ENCODE peak calls at places on chromosomes 4 and X, in four cellular contexts. One of them, this sample, is unnamed.

GRCh38 chrX:121832446-121832845 is 785.0 kb downstream of the GLUD2 start:
- DNase-seq in Peyer's patch: no peak
- DNase-seq in endothelial cell: no peak
- DNase-seq in fibroblast of the aortic adventitia: peak
- DNase-seq in this sample: no peak

GRCh38 chrX:34638116-34638515 is 19.0 kb downstream of the TMEM47 start:
- DNase-seq in Peyer's patch: no peak
- DNase-seq in endothelial cell: peak
- DNase-seq in fibroblast of the aortic adventitia: peak
- DNase-seq in this sample: peak

GRCh38 chr4:127291316-127291715 is 341.4 kb upstream of the INTU start:
- DNase-seq in Peyer's patch: no peak
- DNase-seq in endothelial cell: no peak
- DNase-seq in fibroblast of the aortic adventitia: peak
- DNase-seq in this sample: no peak

GRCh38 chr4:47837582-47838294 is at the start of gene CORIN:
- DNase-seq in Peyer's patch: no peak
- DNase-seq in endothelial cell: no peak
- DNase-seq in fibroblast of the aortic adventitia: no peak
- DNase-seq in this sample: no peak

GRCh38 chr4:18686338-18687039 is 664.9 kb upstream of the LCORL start:
- DNase-seq in Peyer's patch: no peak
- DNase-seq in endothelial cell: no peak
- DNase-seq in fibroblast of the aortic adventitia: no peak
- DNase-seq in this sample: no peak

GRCh38 chrX:43333543-43333942 is 322.6 kb upstream of the MAOA start:
- DNase-seq in Peyer's patch: no peak
- DNase-seq in endothelial cell: no peak
- DNase-seq in fibroblast of the aortic adventitia: no peak
- DNase-seq in this sample: no peak

GRCh38 chr4:175339100-175339707 is 421.0 kb downstream of the ADAM29 start:
- DNase-seq in Peyer's patch: no peak
- DNase-seq in endothelial cell: no peak
- DNase-seq in fibroblast of the aortic adventitia: peak
- DNase-seq in this sample: no peak

GRCh38 chr4:169341490-169341889 is 70.7 kb upstream of the SH3RF1 start:
- DNase-seq in Peyer's patch: no peak
- DNase-seq in endothelial cell: no peak
- DNase-seq in fibroblast of the aortic adventitia: peak
- DNase-seq in this sample: no peak

GRCh38 chrX:136260801-136261200 is 9.6 kb upstream of the MAP7D3 start:
- DNase-seq in Peyer's patch: no peak
- DNase-seq in endothelial cell: no peak
- DNase-seq in fibroblast of the aortic adventitia: peak
- DNase-seq in this sample: no peak

GRCh38 chrX:136446208-136446607 is 41.5 kb upstream of the BRS3 start:
- DNase-seq in Peyer's patch: no peak
- DNase-seq in endothelial cell: no peak
- DNase-seq in fibroblast of the aortic adventitia: no peak
- DNase-seq in this sample: no peak

GRCh38 chr4:79663157-79663556 is 255.1 kb upstream of the GK2 start:
- DNase-seq in Peyer's patch: no peak
- DNase-seq in endothelial cell: no peak
- DNase-seq in fibroblast of the aortic adventitia: no peak
- DNase-seq in this sample: no peak

GRCh38 chr4:33395731-33396485 is 2675.7 kb downstream of the PCDH7 start:
- DNase-seq in Peyer's patch: no peak
- DNase-seq in endothelial cell: no peak
- DNase-seq in fibroblast of the aortic adventitia: no peak
- DNase-seq in this sample: no peak

GRCh38 chrX:14676431-14676830 is 147.1 kb downstream of the GLRA2 start:
- DNase-seq in Peyer's patch: no peak
- DNase-seq in endothelial cell: no peak
- DNase-seq in fibroblast of the aortic adventitia: no peak
- DNase-seq in this sample: no peak

GRCh38 chr4:100317032-100317864 is 127.0 kb upstream of the DDIT4L start:
- DNase-seq in Peyer's patch: no peak
- DNase-seq in endothelial cell: no peak
- DNase-seq in fibroblast of the aortic adventitia: peak
- DNase-seq in this sample: no peak

GRCh38 chr4:85761803-85762202 is 286.9 kb downstream of the ARHGAP24 start:
- DNase-seq in Peyer's patch: peak
- DNase-seq in endothelial cell: no peak
- DNase-seq in fibroblast of the aortic adventitia: peak
- DNase-seq in this sample: no peak

GRCh38 chr4:140645196-140645595 is 76.4 kb upstream of the UCP1 start:
- DNase-seq in Peyer's patch: no peak
- DNase-seq in endothelial cell: no peak
- DNase-seq in fibroblast of the aortic adventitia: no peak
- DNase-seq in this sample: no peak

GRCh38 chrX:119292445-119292844 is 56.4 kb downstream of the PGRMC1 start:
- DNase-seq in Peyer's patch: no peak
- DNase-seq in endothelial cell: no peak
- DNase-seq in fibroblast of the aortic adventitia: no peak
- DNase-seq in this sample: no peak

GRCh38 chr4:17152941-17153340 is 254.5 kb upstream of the LDB2 start:
- DNase-seq in Peyer's patch: no peak
- DNase-seq in endothelial cell: no peak
- DNase-seq in fibroblast of the aortic adventitia: no peak
- DNase-seq in this sample: no peak

GRCh38 chr4:76053730-76054129 is 17.9 kb upstream of the CXCL11 start:
- DNase-seq in Peyer's patch: no peak
- DNase-seq in endothelial cell: no peak
- DNase-seq in fibroblast of the aortic adventitia: no peak
- DNase-seq in this sample: no peak

GRCh38 chrX:109862386-109862910 is 129.4 kb upstream of the ACSL4 start:
- DNase-seq in Peyer's patch: no peak
- DNase-seq in endothelial cell: no peak
- DNase-seq in fibroblast of the aortic adventitia: peak
- DNase-seq in this sample: no peak

GRCh38 chrX:96615448-96615847 is 69.2 kb upstream of the DIAPH2 start:
- DNase-seq in Peyer's patch: no peak
- DNase-seq in endothelial cell: no peak
- DNase-seq in fibroblast of the aortic adventitia: peak
- DNase-seq in this sample: no peak

GRCh38 chr4:73870778-73871177 is 1.6 kb downstream of the CXCL1 start:
- DNase-seq in Peyer's patch: no peak
- DNase-seq in endothelial cell: no peak
- DNase-seq in fibroblast of the aortic adventitia: peak
- DNase-seq in this sample: no peak

GRCh38 chrX:74521961-74522833 is 92.2 kb downstream of the RLIM start:
- DNase-seq in Peyer's patch: no peak
- DNase-seq in endothelial cell: no peak
- DNase-seq in fibroblast of the aortic adventitia: peak
- DNase-seq in this sample: no peak

GRCh38 chrX:44462851-44463250 is 79.8 kb downstream of the FUNDC1 start:
- DNase-seq in Peyer's patch: no peak
- DNase-seq in endothelial cell: no peak
- DNase-seq in fibroblast of the aortic adventitia: peak
- DNase-seq in this sample: no peak

GRCh38 chrX:70549429-70549828 is 104.8 kb downstream of the DLG3 start:
- DNase-seq in Peyer's patch: no peak
- DNase-seq in endothelial cell: no peak
- DNase-seq in fibroblast of the aortic adventitia: no peak
- DNase-seq in this sample: no peak

GRCh38 chrX:107787827-107788226 is 10.3 kb downstream of the NCBP2L start:
- DNase-seq in Peyer's patch: no peak
- DNase-seq in endothelial cell: no peak
- DNase-seq in fibroblast of the aortic adventitia: peak
- DNase-seq in this sample: no peak

GRCh38 chrX:28391528-28391927 is 195.7 kb upstream of the IL1RAPL1 start:
- DNase-seq in Peyer's patch: no peak
- DNase-seq in endothelial cell: no peak
- DNase-seq in fibroblast of the aortic adventitia: no peak
- DNase-seq in this sample: no peak

GRCh38 chr4:119647558-119647957 is 19.0 kb upstream of the PDE5A start:
- DNase-seq in Peyer's patch: no peak
- DNase-seq in endothelial cell: no peak
- DNase-seq in fibroblast of the aortic adventitia: peak
- DNase-seq in this sample: no peak

GRCh38 chrX:17792842-17793241 is 55.5 kb downstream of the SCML1 start:
- DNase-seq in Peyer's patch: no peak
- DNase-seq in endothelial cell: no peak
- DNase-seq in fibroblast of the aortic adventitia: no peak
- DNase-seq in this sample: no peak

GRCh38 chrX:33330798-33331197 is 119.4 kb upstream of the DMD start:
- DNase-seq in Peyer's patch: no peak
- DNase-seq in endothelial cell: no peak
- DNase-seq in fibroblast of the aortic adventitia: no peak
- DNase-seq in this sample: no peak

GRCh38 chrX:10722804-10723364 is 102.5 kb upstream of the MID1 start:
- DNase-seq in Peyer's patch: peak
- DNase-seq in endothelial cell: peak
- DNase-seq in fibroblast of the aortic adventitia: peak
- DNase-seq in this sample: peak

GRCh38 chr4:6902318-6903042 is 7.1 kb upstream of the TBC1D14 start:
- DNase-seq in Peyer's patch: peak
- DNase-seq in endothelial cell: no peak
- DNase-seq in fibroblast of the aortic adventitia: no peak
- DNase-seq in this sample: no peak
- TF ChIP-seq CTCF in Peyer's patch: no peak
- TF ChIP-seq CTCF in endothelial cell: no peak
- TF ChIP-seq CTCF in fibroblast of the aortic adventitia: no peak
- TF ChIP-seq CTCF in this sample: no peak

GRCh38 chrX:54891573-54891972 is 29.1 kb upstream of the TRO start:
- DNase-seq in Peyer's patch: peak
- DNase-seq in endothelial cell: peak
- DNase-seq in fibroblast of the aortic adventitia: peak
- DNase-seq in this sample: no peak
- TF ChIP-seq CTCF in Peyer's patch: peak
- TF ChIP-seq CTCF in endothelial cell: no peak
- TF ChIP-seq CTCF in fibroblast of the aortic adventitia: peak
- TF ChIP-seq CTCF in this sample: peak

GRCh38 chrX:48829016-48829735 is 2.9 kb downstream of the ERAS start:
- DNase-seq in Peyer's patch: no peak
- DNase-seq in endothelial cell: no peak
- DNase-seq in fibroblast of the aortic adventitia: no peak
- DNase-seq in this sample: no peak
- TF ChIP-seq CTCF in Peyer's patch: no peak
- TF ChIP-seq CTCF in endothelial cell: no peak
- TF ChIP-seq CTCF in fibroblast of the aortic adventitia: no peak
- TF ChIP-seq CTCF in this sample: no peak

DNA sequence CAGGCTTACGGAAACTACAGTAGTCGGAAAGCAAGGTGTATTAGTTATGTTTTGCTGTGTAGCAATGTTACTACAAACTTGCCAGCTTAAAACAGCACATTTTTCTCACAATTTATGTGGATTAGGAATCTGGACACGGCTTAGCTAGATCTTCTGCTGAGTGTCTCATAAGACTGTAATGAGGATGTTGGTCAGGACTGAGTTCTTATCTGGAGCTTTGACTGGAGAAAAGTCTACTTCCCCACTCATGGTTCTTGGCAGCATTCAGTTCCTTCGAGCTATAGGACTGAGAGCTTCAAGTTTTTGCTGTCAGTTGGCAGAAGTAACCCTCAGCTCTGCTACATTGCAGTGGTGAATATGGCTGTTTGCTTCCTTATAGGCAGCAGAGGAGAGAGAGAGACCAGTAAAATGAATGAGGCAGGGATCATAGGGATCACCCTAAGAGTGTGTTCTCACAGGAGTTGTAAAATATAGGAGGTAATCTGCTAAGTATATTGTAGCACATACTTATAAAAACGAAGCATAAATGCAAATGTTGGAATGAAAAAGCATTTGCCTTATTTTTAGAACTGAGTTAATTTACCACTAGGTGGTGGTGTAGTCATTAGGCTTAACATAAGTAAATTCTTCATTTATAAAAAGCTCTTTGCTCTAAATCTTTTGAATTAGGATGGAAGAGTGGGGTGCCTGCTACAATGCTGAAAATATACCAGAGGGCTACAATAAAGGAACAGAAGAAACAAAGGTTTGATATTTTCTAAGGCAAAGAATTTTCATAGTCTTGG is 38.6 kb downstream of the ALG13 start:
- DNase-seq in Peyer's patch: no peak
- DNase-seq in endothelial cell: no peak
- DNase-seq in fibroblast of the aortic adventitia: peak
- DNase-seq in this sample: no peak
- TF ChIP-seq CTCF in Peyer's patch: no peak
- TF ChIP-seq CTCF in endothelial cell: no peak
- TF ChIP-seq CTCF in fibroblast of the aortic adventitia: no peak
- TF ChIP-seq CTCF in this sample: peak

GRCh38 chrX:110987292-110987691 is 108.7 kb upstream of the PAK3 start:
- DNase-seq in Peyer's patch: no peak
- DNase-seq in endothelial cell: peak
- DNase-seq in fibroblast of the aortic adventitia: no peak
- DNase-seq in this sample: no peak
- TF ChIP-seq CTCF in Peyer's patch: no peak
- TF ChIP-seq CTCF in endothelial cell: no peak
- TF ChIP-seq CTCF in fibroblast of the aortic adventitia: no peak
- TF ChIP-seq CTCF in this sample: peak

GRCh38 chr4:152045781-152046571 is 285.2 kb upstream of the GATB start:
- DNase-seq in Peyer's patch: peak
- DNase-seq in endothelial cell: peak
- DNase-seq in fibroblast of the aortic adventitia: no peak
- DNase-seq in this sample: peak
- TF ChIP-seq CTCF in Peyer's patch: peak
- TF ChIP-seq CTCF in endothelial cell: peak
- TF ChIP-seq CTCF in fibroblast of the aortic adventitia: peak
- TF ChIP-seq CTCF in this sample: peak

DNA sequence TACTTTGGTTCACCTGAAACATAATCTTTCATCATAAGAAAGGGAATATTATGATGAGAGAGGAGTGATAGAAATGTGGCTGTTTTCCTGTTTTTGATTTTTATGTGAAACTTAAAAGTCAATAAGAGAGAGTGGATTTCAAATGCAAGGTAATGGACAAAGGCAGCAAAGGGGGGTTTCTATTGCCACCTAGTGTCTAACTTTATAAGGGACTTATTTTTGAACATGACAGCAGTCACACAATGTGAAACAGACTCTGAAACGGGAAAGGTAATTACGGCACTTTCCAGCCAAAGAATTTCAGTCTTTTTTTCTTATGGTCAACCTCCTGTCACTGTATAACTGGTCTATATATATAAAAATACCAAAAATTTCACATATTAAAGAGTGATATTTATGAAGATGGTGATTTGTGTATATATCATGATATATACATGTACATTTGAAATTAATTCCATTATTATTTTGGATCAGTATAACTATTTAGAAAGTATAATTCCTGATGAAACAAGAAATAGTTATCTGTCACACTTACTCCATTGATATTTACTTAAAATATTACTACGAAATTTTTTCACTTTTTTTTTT is 127.1 kb downstream of the FBXO8 start:
- DNase-seq in Peyer's patch: no peak
- DNase-seq in endothelial cell: no peak
- DNase-seq in fibroblast of the aortic adventitia: peak
- DNase-seq in this sample: no peak
- TF ChIP-seq CTCF in Peyer's patch: peak
- TF ChIP-seq CTCF in endothelial cell: peak
- TF ChIP-seq CTCF in fibroblast of the aortic adventitia: peak
- TF ChIP-seq CTCF in this sample: peak

GRCh38 chr4:89254847-89255246 is 52.8 kb downstream of the GPRIN3 start:
- DNase-seq in Peyer's patch: peak
- DNase-seq in endothelial cell: peak
- DNase-seq in fibroblast of the aortic adventitia: peak
- DNase-seq in this sample: peak
- TF ChIP-seq CTCF in Peyer's patch: peak
- TF ChIP-seq CTCF in endothelial cell: peak
- TF ChIP-seq CTCF in fibroblast of the aortic adventitia: peak
- TF ChIP-seq CTCF in this sample: peak